ENCODE peak calls at places on chromosomes 11 and 22, in six cellular contexts. One of them, this sample, is unnamed.

GRCh38 chr22:20239951-20240773 is 28.0 kb downstream of the RTN4R start:
- DNase-seq in fibroblast of the aortic adventitia: no peak
- DNase-seq in lung: no peak
- DNase-seq in GM10248: no peak
- DNase-seq in OCI-LY7: no peak
- DNase-seq in AG09309: no peak
- DNase-seq in this sample: no peak

GRCh38 chr11:83282084-83282716 is 4.0 kb downstream of the CCDC90B start:
- DNase-seq in fibroblast of the aortic adventitia: no peak
- DNase-seq in lung: no peak
- DNase-seq in GM10248: no peak
- DNase-seq in OCI-LY7: no peak
- DNase-seq in AG09309: no peak
- DNase-seq in this sample: no peak

GRCh38 chr22:37822079-37822833 is 926 bp upstream of the GALR3 start:
- DNase-seq in fibroblast of the aortic adventitia: no peak
- DNase-seq in lung: no peak
- DNase-seq in GM10248: no peak
- DNase-seq in OCI-LY7: no peak
- DNase-seq in AG09309: no peak
- DNase-seq in this sample: no peak

GRCh38 chr22:49033616-49034015 is 794.1 kb downstream of the BRD1 start:
- DNase-seq in fibroblast of the aortic adventitia: no peak
- DNase-seq in lung: no peak
- DNase-seq in GM10248: no peak
- DNase-seq in OCI-LY7: no peak
- DNase-seq in AG09309: no peak
- DNase-seq in this sample: no peak

GRCh38 chr22:29259253-29259899 is 8.4 kb downstream of the RHBDD3 start:
- DNase-seq in fibroblast of the aortic adventitia: no peak
- DNase-seq in lung: no peak
- DNase-seq in GM10248: no peak
- DNase-seq in OCI-LY7: no peak
- DNase-seq in AG09309: no peak
- DNase-seq in this sample: no peak

GRCh38 chr22:50118129-50118528 is 28.3 kb downstream of the MOV10L1 start:
- DNase-seq in fibroblast of the aortic adventitia: no peak
- DNase-seq in lung: no peak
- DNase-seq in GM10248: no peak
- DNase-seq in OCI-LY7: no peak
- DNase-seq in AG09309: no peak
- DNase-seq in this sample: no peak

GRCh38 chr11:128686745-128687177 is 7.1 kb upstream of the FLI1 start:
- DNase-seq in fibroblast of the aortic adventitia: peak; percentile 43
- DNase-seq in lung: no peak
- DNase-seq in GM10248: peak; percentile 46
- DNase-seq in OCI-LY7: no peak
- DNase-seq in AG09309: no peak
- DNase-seq in this sample: peak; percentile 52

GRCh38 chr11:116062526-116063171 is 558.4 kb upstream of the CADM1 start:
- DNase-seq in fibroblast of the aortic adventitia: no peak
- DNase-seq in lung: no peak
- DNase-seq in GM10248: peak; percentile 37
- DNase-seq in OCI-LY7: peak; percentile 28
- DNase-seq in AG09309: no peak
- DNase-seq in this sample: no peak

GRCh38 chr11:59289356-59289755 is 69.3 kb upstream of the OR5AN1 start:
- DNase-seq in fibroblast of the aortic adventitia: no peak
- DNase-seq in lung: no peak
- DNase-seq in GM10248: no peak
- DNase-seq in OCI-LY7: no peak
- DNase-seq in AG09309: no peak
- DNase-seq in this sample: no peak

GRCh38 chr11:48012051-48012391 is 31.7 kb downstream of the PTPRJ start:
- DNase-seq in fibroblast of the aortic adventitia: no peak
- DNase-seq in lung: no peak
- DNase-seq in GM10248: no peak
- DNase-seq in OCI-LY7: no peak
- DNase-seq in AG09309: no peak
- DNase-seq in this sample: no peak

GRCh38 chr22:39959640-39960447 is at the start of gene TMA7B:
- DNase-seq in fibroblast of the aortic adventitia: peak; percentile 33
- DNase-seq in lung: no peak
- DNase-seq in GM10248: no peak
- DNase-seq in OCI-LY7: no peak
- DNase-seq in AG09309: no peak
- DNase-seq in this sample: peak; percentile 70

GRCh38 chr11:36455658-36456111 is 54.4 kb downstream of the TRAF6 start:
- DNase-seq in fibroblast of the aortic adventitia: peak; percentile 95
- DNase-seq in lung: no peak
- DNase-seq in GM10248: no peak
- DNase-seq in OCI-LY7: no peak
- DNase-seq in AG09309: peak; percentile 97
- DNase-seq in this sample: no peak

GRCh38 chr11:56848105-56848809 is 99.8 kb upstream of the OR9G4 start:
- DNase-seq in fibroblast of the aortic adventitia: no peak
- DNase-seq in lung: no peak
- DNase-seq in GM10248: no peak
- DNase-seq in OCI-LY7: no peak
- DNase-seq in AG09309: no peak
- DNase-seq in this sample: no peak

GRCh38 chr22:42624551-42625106 is 9.9 kb upstream of the POLDIP3 start:
- DNase-seq in fibroblast of the aortic adventitia: no peak
- DNase-seq in lung: no peak
- DNase-seq in GM10248: no peak
- DNase-seq in OCI-LY7: no peak
- DNase-seq in AG09309: no peak
- DNase-seq in this sample: no peak

GRCh38 chr22:33274214-33274828 is 216.1 kb upstream of the SYN3 start:
- DNase-seq in fibroblast of the aortic adventitia: peak; percentile 12
- DNase-seq in lung: no peak
- DNase-seq in GM10248: peak; percentile 47
- DNase-seq in OCI-LY7: peak; percentile 87
- DNase-seq in AG09309: no peak
- DNase-seq in this sample: no peak

GRCh38 chr11:111631666-111632039 is 29.4 kb downstream of the SIK2 start:
- DNase-seq in fibroblast of the aortic adventitia: peak; percentile 91
- DNase-seq in lung: no peak
- DNase-seq in GM10248: no peak
- DNase-seq in OCI-LY7: no peak
- DNase-seq in AG09309: peak; percentile 63
- DNase-seq in this sample: no peak

GRCh38 chr11:128424271-128424709 is 163.1 kb downstream of the ETS1 start:
- DNase-seq in fibroblast of the aortic adventitia: peak; percentile 76
- DNase-seq in lung: no peak
- DNase-seq in GM10248: no peak
- DNase-seq in OCI-LY7: no peak
- DNase-seq in AG09309: no peak
- DNase-seq in this sample: no peak

GRCh38 chr22:17258015-17258827 is 39.0 kb upstream of the ADA2 start:
- DNase-seq in fibroblast of the aortic adventitia: no peak
- DNase-seq in lung: peak; percentile 42
- DNase-seq in GM10248: peak; percentile 86
- DNase-seq in OCI-LY7: peak; percentile 93
- DNase-seq in AG09309: no peak
- DNase-seq in this sample: peak; percentile 77

GRCh38 chr11:112425121-112425520 is 164.5 kb upstream of the PLET1 start:
- DNase-seq in fibroblast of the aortic adventitia: no peak
- DNase-seq in lung: no peak
- DNase-seq in GM10248: no peak
- DNase-seq in OCI-LY7: no peak
- DNase-seq in AG09309: no peak
- DNase-seq in this sample: no peak

GRCh38 chr11:112962854-112963367 is 1.7 kb downstream of the NCAM1 start:
- DNase-seq in fibroblast of the aortic adventitia: no peak
- DNase-seq in lung: no peak
- DNase-seq in GM10248: peak; percentile 12
- DNase-seq in OCI-LY7: no peak
- DNase-seq in AG09309: no peak
- DNase-seq in this sample: no peak

GRCh38 chr11:134882671-134883318 is 470.8 kb upstream of the B3GAT1 start:
- DNase-seq in fibroblast of the aortic adventitia: no peak
- DNase-seq in lung: no peak
- DNase-seq in GM10248: no peak
- DNase-seq in OCI-LY7: no peak
- DNase-seq in AG09309: no peak
- DNase-seq in this sample: no peak

GRCh38 chr22:44848296-44848741 is 95.9 kb downstream of the ARHGAP8 start:
- DNase-seq in fibroblast of the aortic adventitia: no peak
- DNase-seq in lung: no peak
- DNase-seq in GM10248: no peak
- DNase-seq in OCI-LY7: no peak
- DNase-seq in AG09309: no peak
- DNase-seq in this sample: no peak

GRCh38 chr11:130162733-130163132 is 3.2 kb downstream of the ST14 start:
- DNase-seq in fibroblast of the aortic adventitia: no peak
- DNase-seq in lung: no peak
- DNase-seq in GM10248: no peak
- DNase-seq in OCI-LY7: peak; percentile 58
- DNase-seq in AG09309: no peak
- DNase-seq in this sample: no peak

GRCh38 chr11:39724404-39724803 is 1735.0 kb downstream of the LRRC4C start:
- DNase-seq in fibroblast of the aortic adventitia: no peak
- DNase-seq in lung: no peak
- DNase-seq in GM10248: no peak
- DNase-seq in OCI-LY7: no peak
- DNase-seq in AG09309: no peak
- DNase-seq in this sample: no peak

GRCh38 chr11:77470504-77470903 is 3.4 kb downstream of the PAK1 start:
- DNase-seq in fibroblast of the aortic adventitia: no peak
- DNase-seq in lung: no peak
- DNase-seq in GM10248: peak; percentile 36
- DNase-seq in OCI-LY7: no peak
- DNase-seq in AG09309: no peak
- DNase-seq in this sample: no peak

GRCh38 chr22:27810566-27810965 is 9.0 kb upstream of the MN1 start:
- DNase-seq in fibroblast of the aortic adventitia: peak; percentile 84
- DNase-seq in lung: no peak
- DNase-seq in GM10248: no peak
- DNase-seq in OCI-LY7: no peak
- DNase-seq in AG09309: peak; percentile 18
- DNase-seq in this sample: no peak

GRCh38 chr11:126416542-126417090 is 61.1 kb downstream of the ST3GAL4 start:
- DNase-seq in fibroblast of the aortic adventitia: peak; percentile 79
- DNase-seq in lung: peak; percentile 91
- DNase-seq in GM10248: peak; percentile 84
- DNase-seq in OCI-LY7: peak; percentile 62
- DNase-seq in AG09309: no peak
- DNase-seq in this sample: peak; percentile 83

GRCh38 chr11:110432713-110433392 is 3.1 kb downstream of the FDX1 start:
- DNase-seq in fibroblast of the aortic adventitia: peak; percentile 55
- DNase-seq in lung: no peak
- DNase-seq in GM10248: no peak
- DNase-seq in OCI-LY7: no peak
- DNase-seq in AG09309: no peak
- DNase-seq in this sample: no peak

GRCh38 chr11:125312812-125313211 is 148.3 kb downstream of the PKNOX2 start:
- DNase-seq in fibroblast of the aortic adventitia: no peak
- DNase-seq in lung: no peak
- DNase-seq in GM10248: no peak
- DNase-seq in OCI-LY7: no peak
- DNase-seq in AG09309: no peak
- DNase-seq in this sample: no peak
- TF ChIP-seq CTCF in fibroblast of the aortic adventitia: no peak
- TF ChIP-seq CTCF in lung: no peak
- TF ChIP-seq CTCF in GM10248: no peak
- TF ChIP-seq CTCF in OCI-LY7: no peak
- TF ChIP-seq CTCF in AG09309: no peak
- TF ChIP-seq CTCF in this sample: no peak

GRCh38 chr11:100981196-100981824 is 148.3 kb downstream of the PGR start:
- DNase-seq in fibroblast of the aortic adventitia: no peak
- DNase-seq in lung: no peak
- DNase-seq in GM10248: no peak
- DNase-seq in OCI-LY7: no peak
- DNase-seq in AG09309: no peak
- DNase-seq in this sample: no peak

GRCh38 chr11:100984668-100985067 is 144.9 kb downstream of the PGR start:
- DNase-seq in fibroblast of the aortic adventitia: no peak
- DNase-seq in lung: no peak
- DNase-seq in GM10248: peak; percentile 32
- DNase-seq in OCI-LY7: peak; percentile 59
- DNase-seq in AG09309: no peak
- DNase-seq in this sample: no peak

GRCh38 chr11:100978942-100979341 is 150.7 kb downstream of the PGR start:
- DNase-seq in fibroblast of the aortic adventitia: no peak
- DNase-seq in lung: no peak
- DNase-seq in GM10248: no peak
- DNase-seq in OCI-LY7: no peak
- DNase-seq in AG09309: no peak
- DNase-seq in this sample: no peak

GRCh38 chr11:100978442-100978841 is 151.2 kb downstream of the PGR start:
- DNase-seq in fibroblast of the aortic adventitia: no peak
- DNase-seq in lung: no peak
- DNase-seq in GM10248: no peak
- DNase-seq in OCI-LY7: no peak
- DNase-seq in AG09309: no peak
- DNase-seq in this sample: no peak

GRCh38 chr11:100980156-100980555 is 149.5 kb downstream of the PGR start:
- DNase-seq in fibroblast of the aortic adventitia: peak; percentile 21
- DNase-seq in lung: no peak
- DNase-seq in GM10248: no peak
- DNase-seq in OCI-LY7: peak; percentile 5
- DNase-seq in AG09309: no peak
- DNase-seq in this sample: no peak
- TF ChIP-seq CTCF in fibroblast of the aortic adventitia: peak; percentile 30
- TF ChIP-seq CTCF in lung: no peak
- TF ChIP-seq CTCF in GM10248: no peak
- TF ChIP-seq CTCF in OCI-LY7: peak; percentile 56
- TF ChIP-seq CTCF in AG09309: no peak
- TF ChIP-seq CTCF in this sample: no peak

DNA sequence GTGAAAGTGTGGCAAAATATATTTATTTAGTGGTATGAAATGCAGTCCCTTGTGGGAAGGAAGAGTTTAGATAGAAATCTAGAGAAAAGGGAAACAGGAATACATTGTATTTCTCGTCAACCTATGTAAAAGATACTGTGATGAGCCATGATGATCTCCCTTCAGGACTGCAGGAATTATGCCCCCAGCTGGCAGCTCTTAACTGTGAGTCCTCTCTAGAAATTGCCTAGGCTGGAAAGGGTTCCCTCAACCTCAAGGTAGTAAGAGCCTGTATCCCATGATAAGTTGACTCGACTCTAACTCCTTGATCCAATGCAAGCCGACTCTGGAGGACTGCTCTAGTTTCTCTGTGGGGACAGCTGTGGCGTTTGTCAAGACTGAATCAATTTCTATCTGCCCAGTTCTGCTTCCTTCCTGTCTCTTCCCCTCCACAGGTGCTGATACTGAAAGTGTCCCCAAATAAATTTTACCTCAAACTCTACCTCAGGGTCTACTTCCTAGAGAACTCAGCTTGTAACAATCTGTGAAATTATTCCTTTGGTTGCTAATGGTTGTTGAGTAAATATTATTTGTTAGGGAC is 897.3 kb downstream of the METTL15 start:
- DNase-seq in fibroblast of the aortic adventitia: no peak
- DNase-seq in lung: no peak
- DNase-seq in GM10248: no peak
- DNase-seq in OCI-LY7: no peak
- DNase-seq in AG09309: no peak
- DNase-seq in this sample: no peak
- TF ChIP-seq CTCF in fibroblast of the aortic adventitia: no peak
- TF ChIP-seq CTCF in lung: no peak
- TF ChIP-seq CTCF in GM10248: no peak
- TF ChIP-seq CTCF in OCI-LY7: no peak
- TF ChIP-seq CTCF in AG09309: no peak
- TF ChIP-seq CTCF in this sample: no peak

GRCh38 chr11:17498475-17498874 is 21.8 kb upstream of the ABCC8 start:
- DNase-seq in fibroblast of the aortic adventitia: no peak
- DNase-seq in lung: no peak
- DNase-seq in GM10248: no peak
- DNase-seq in OCI-LY7: no peak
- DNase-seq in AG09309: no peak
- DNase-seq in this sample: no peak
- TF ChIP-seq CTCF in fibroblast of the aortic adventitia: peak; percentile 13
- TF ChIP-seq CTCF in lung: no peak
- TF ChIP-seq CTCF in GM10248: peak; percentile 19
- TF ChIP-seq CTCF in OCI-LY7: no peak
- TF ChIP-seq CTCF in AG09309: peak; percentile 39
- TF ChIP-seq CTCF in this sample: peak; percentile 11

This sample was measured in CD14-positive monocyte.